ENCODE peak calls at places on chromosomes 3 and 15, in seven cellular contexts. B, I, L, M, D, K and T are unnamed samples.

GRCh38 chr15:53833134-53833624 is 73.7 kb upstream of the WDR72 start:
- DNase-seq in M (peak), I (no peak), K (no peak), L (peak), B (no peak), D (peak), T (no peak)

GRCh38 chr3:195160908-195161434 is 110.0 kb downstream of the XXYLT1 start:
- DNase-seq in M (no peak), D (no peak), I (no peak), B (no peak), L (no peak), K (no peak), T (no peak)

GRCh38 chr3:71601811-71602210 is 18.3 kb upstream of the FOXP1 start:
- DNase-seq in D (peak), I (no peak), B (no peak), M (peak), L (peak), K (no peak), T (no peak)

GRCh38 chr3:187041362-187042061 is 97.8 kb downstream of the RPL39L start:
- DNase-seq in I (no peak), L (peak), B (peak), D (peak), K (peak), M (no peak), T (peak)

GRCh38 chr3:129356756-129357425 is 71.5 kb downstream of the EFCAB12 start:
- DNase-seq in D (no peak), L (no peak), B (no peak), K (no peak), M (no peak), I (no peak), T (no peak)

GRCh38 chr3:184777566-184778356 is 34.2 kb upstream of the VPS8 start:
- DNase-seq in B (peak), L (peak), I (peak), K (peak), M (peak), D (peak), T (peak)

GRCh38 chr15:85479071-85479647 is 98.8 kb downstream of the AKAP13 start:
- DNase-seq in K (no peak), I (no peak), M (peak), D (peak), B (no peak), L (peak), T (peak)

GRCh38 chr3:133938770-133939495 is 43.3 kb upstream of the RAB6B start:
- DNase-seq in M (no peak), I (no peak), B (no peak), L (peak), D (peak), K (no peak), T (no peak)

GRCh38 chr3:40191850-40192448 is 117.6 kb upstream of the EIF1B start:
- DNase-seq in M (peak), I (no peak), L (peak), B (peak), K (no peak), D (peak), T (no peak)

GRCh38 chr3:9765865-9766264 is 3.9 kb downstream of the CAMK1 start:
- DNase-seq in B (no peak), K (no peak), M (no peak), L (no peak), I (no peak), D (no peak), T (no peak)

GRCh38 chr15:83845230-83845629 is 191.3 kb downstream of the ADAMTSL3 start:
- DNase-seq in L (no peak), M (no peak), D (peak), K (no peak), I (no peak), B (no peak), T (no peak)

GRCh38 chr15:99143655-99144610 is 39.1 kb downstream of the SYNM start:
- DNase-seq in L (no peak), I (no peak), D (no peak), M (no peak), B (no peak), K (no peak), T (no peak)

GRCh38 chr3:183895296-183895695 is 10.6 kb upstream of the PARL start:
- DNase-seq in D (peak), I (no peak), M (peak), L (peak), B (peak), K (peak), T (no peak)

GRCh38 chr3:139491966-139492365 is 15.7 kb upstream of the RBP2 start:
- DNase-seq in B (no peak), M (no peak), D (no peak), L (no peak), I (no peak), K (peak), T (no peak)

GRCh38 chr15:38070778-38071177 is 136.3 kb downstream of the TMCO5A start:
- DNase-seq in I (no peak), K (no peak), L (no peak), D (peak), B (no peak), M (no peak), T (no peak)

GRCh38 chr3:98360681-98361080 is 7.0 kb downstream of the OR5K4 start:
- DNase-seq in M (no peak), L (no peak), I (no peak), B (no peak), K (no peak), D (no peak), T (no peak)

GRCh38 chr3:61078016-61078415 is 173.2 kb downstream of the FHIT start:
- DNase-seq in L (no peak), M (no peak), K (no peak), B (no peak), I (no peak), D (peak), T (no peak)

GRCh38 chr3:158920375-158920774 is 118.5 kb downstream of the MFSD1 start:
- DNase-seq in I (no peak), B (no peak), D (peak), M (no peak), L (peak), K (no peak), T (no peak)